ENCODE peak calls at places on chromosome 10, in ten cellular contexts. One of them, this sample, is unnamed.

GRCh38 chr10:77800738-77801266 is 125.8 kb downstream of the DLG5 start:
- DNase-seq in neural progenitor cell: no peak
- DNase-seq in BJ: no peak
- DNase-seq in lower lobe of right lung: peak
- DNase-seq in dorsolateral prefrontal cortex: no peak
- DNase-seq in GM12865: no peak
- DNase-seq in astrocyte of the spinal cord: no peak
- DNase-seq in HL-60: no peak
- DNase-seq in mucosa of descending colon: no peak
- DNase-seq in stomach: no peak
- DNase-seq in this sample: no peak

GRCh38 chr10:62814901-62815372 is 1.2 kb downstream of the EGR2 start:
- DNase-seq in neural progenitor cell: peak
- DNase-seq in BJ: no peak
- DNase-seq in lower lobe of right lung: peak
- DNase-seq in dorsolateral prefrontal cortex: peak
- DNase-seq in GM12865: no peak
- DNase-seq in astrocyte of the spinal cord: no peak
- DNase-seq in HL-60: no peak
- DNase-seq in mucosa of descending colon: peak
- DNase-seq in stomach: no peak
- DNase-seq in this sample: no peak

GRCh38 chr10:120927352-120927751 is 76.2 kb downstream of the WDR11 start:
- DNase-seq in neural progenitor cell: no peak
- DNase-seq in BJ: no peak
- DNase-seq in lower lobe of right lung: no peak
- DNase-seq in dorsolateral prefrontal cortex: no peak
- DNase-seq in GM12865: no peak
- DNase-seq in astrocyte of the spinal cord: no peak
- DNase-seq in HL-60: no peak
- DNase-seq in mucosa of descending colon: no peak
- DNase-seq in stomach: no peak
- DNase-seq in this sample: no peak

GRCh38 chr10:9608592-9608991 is 1409.1 kb upstream of the CELF2 start:
- DNase-seq in neural progenitor cell: no peak
- DNase-seq in BJ: no peak
- DNase-seq in lower lobe of right lung: no peak
- DNase-seq in dorsolateral prefrontal cortex: no peak
- DNase-seq in GM12865: no peak
- DNase-seq in astrocyte of the spinal cord: peak
- DNase-seq in HL-60: no peak
- DNase-seq in mucosa of descending colon: no peak
- DNase-seq in stomach: no peak
- DNase-seq in this sample: peak

GRCh38 chr10:110547139-110547761 is 20.2 kb upstream of the SMC3 start:
- DNase-seq in neural progenitor cell: peak
- DNase-seq in BJ: no peak
- DNase-seq in lower lobe of right lung: no peak
- DNase-seq in dorsolateral prefrontal cortex: no peak
- DNase-seq in GM12865: peak
- DNase-seq in astrocyte of the spinal cord: peak
- DNase-seq in HL-60: peak
- DNase-seq in mucosa of descending colon: no peak
- DNase-seq in stomach: no peak
- DNase-seq in this sample: peak

GRCh38 chr10:101011517-101012423 is 12.2 kb downstream of the LZTS2 start:
- DNase-seq in neural progenitor cell: peak
- DNase-seq in BJ: no peak
- DNase-seq in lower lobe of right lung: no peak
- DNase-seq in dorsolateral prefrontal cortex: no peak
- DNase-seq in GM12865: no peak
- DNase-seq in astrocyte of the spinal cord: no peak
- DNase-seq in HL-60: no peak
- DNase-seq in mucosa of descending colon: no peak
- DNase-seq in stomach: peak
- DNase-seq in this sample: no peak

GRCh38 chr10:34911661-34912205 is 96.6 kb upstream of the PARD3 start:
- DNase-seq in neural progenitor cell: no peak
- DNase-seq in BJ: no peak
- DNase-seq in lower lobe of right lung: no peak
- DNase-seq in dorsolateral prefrontal cortex: no peak
- DNase-seq in GM12865: no peak
- DNase-seq in astrocyte of the spinal cord: no peak
- DNase-seq in HL-60: no peak
- DNase-seq in mucosa of descending colon: no peak
- DNase-seq in stomach: no peak
- DNase-seq in this sample: no peak

GRCh38 chr10:71349401-71349800 is 30.3 kb downstream of the SLC29A3 start:
- DNase-seq in neural progenitor cell: no peak
- DNase-seq in BJ: no peak
- DNase-seq in lower lobe of right lung: no peak
- DNase-seq in dorsolateral prefrontal cortex: no peak
- DNase-seq in GM12865: no peak
- DNase-seq in astrocyte of the spinal cord: peak
- DNase-seq in HL-60: no peak
- DNase-seq in mucosa of descending colon: no peak
- DNase-seq in stomach: no peak
- DNase-seq in this sample: no peak

GRCh38 chr10:112275512-112276245 is 7.5 kb upstream of the TECTB start:
- DNase-seq in neural progenitor cell: no peak
- DNase-seq in BJ: no peak
- DNase-seq in lower lobe of right lung: no peak
- DNase-seq in dorsolateral prefrontal cortex: no peak
- DNase-seq in GM12865: no peak
- DNase-seq in astrocyte of the spinal cord: no peak
- DNase-seq in HL-60: no peak
- DNase-seq in mucosa of descending colon: no peak
- DNase-seq in stomach: no peak
- DNase-seq in this sample: no peak

GRCh38 chr10:46544989-46545791 is 11.3 kb downstream of the GPRIN2 start:
- DNase-seq in neural progenitor cell: peak
- DNase-seq in BJ: no peak
- DNase-seq in lower lobe of right lung: peak
- DNase-seq in dorsolateral prefrontal cortex: peak
- DNase-seq in GM12865: no peak
- DNase-seq in astrocyte of the spinal cord: no peak
- DNase-seq in HL-60: peak
- DNase-seq in mucosa of descending colon: peak
- DNase-seq in stomach: peak
- DNase-seq in this sample: peak

DNA sequence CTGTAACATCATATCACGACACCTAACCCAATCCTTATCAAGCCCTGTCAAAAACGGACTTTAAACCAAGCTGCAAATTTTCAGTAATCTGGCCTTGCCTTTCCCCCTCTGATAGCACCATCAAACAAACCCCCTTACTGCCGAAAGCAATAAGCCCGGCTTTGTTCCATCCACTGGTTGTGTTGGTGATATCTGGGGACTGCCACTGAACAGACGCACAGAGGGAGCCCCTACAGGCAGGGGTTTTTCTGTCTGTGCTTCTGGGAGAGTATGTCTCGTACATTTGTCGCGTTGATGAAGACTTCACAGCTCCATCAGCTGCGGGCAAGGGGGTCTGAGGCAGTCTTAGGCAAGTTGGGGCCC is 550 bp upstream of the PLAU start:
- DNase-seq in neural progenitor cell: peak
- DNase-seq in BJ: no peak
- DNase-seq in lower lobe of right lung: no peak
- DNase-seq in dorsolateral prefrontal cortex: no peak
- DNase-seq in GM12865: no peak
- DNase-seq in astrocyte of the spinal cord: peak
- DNase-seq in HL-60: peak
- DNase-seq in mucosa of descending colon: no peak
- DNase-seq in stomach: no peak
- DNase-seq in this sample: no peak
- TF ChIP-seq CTCF in neural progenitor cell: peak
- TF ChIP-seq CTCF in BJ: no peak
- TF ChIP-seq CTCF in lower lobe of right lung: no peak
- TF ChIP-seq CTCF in dorsolateral prefrontal cortex: no peak
- TF ChIP-seq CTCF in GM12865: no peak
- TF ChIP-seq CTCF in astrocyte of the spinal cord: peak
- TF ChIP-seq CTCF in HL-60: no peak
- TF ChIP-seq CTCF in mucosa of descending colon: no peak
- TF ChIP-seq CTCF in stomach: no peak
- TF ChIP-seq CTCF in this sample: no peak

DNA sequence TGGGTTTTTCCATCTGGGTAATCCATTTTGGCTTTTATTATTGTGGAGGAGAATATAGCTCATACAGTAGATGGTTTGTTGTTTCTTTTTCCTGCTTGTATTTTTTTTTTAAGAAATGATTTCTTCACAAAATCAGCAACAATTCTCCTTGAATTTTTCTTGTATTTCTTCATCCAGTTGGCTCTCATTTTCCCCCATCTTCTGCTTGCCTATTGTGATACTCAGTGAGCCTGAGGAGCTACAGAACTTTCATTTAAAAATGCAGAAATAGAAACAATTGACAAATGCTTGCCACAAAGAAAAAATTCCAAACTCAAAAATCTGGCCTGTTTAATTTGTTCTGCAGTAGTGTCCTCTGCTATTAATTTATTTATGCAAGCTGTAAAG is 90.4 kb upstream of the OIT3 start:
- DNase-seq in neural progenitor cell: no peak
- DNase-seq in BJ: no peak
- DNase-seq in lower lobe of right lung: no peak
- DNase-seq in dorsolateral prefrontal cortex: no peak
- DNase-seq in GM12865: no peak
- DNase-seq in astrocyte of the spinal cord: no peak
- DNase-seq in HL-60: no peak
- DNase-seq in mucosa of descending colon: no peak
- DNase-seq in stomach: no peak
- DNase-seq in this sample: peak
- H3K4me3 ChIP-seq in neural progenitor cell: no peak
- H3K4me3 ChIP-seq in BJ: no peak
- H3K4me3 ChIP-seq in lower lobe of right lung: no peak
- H3K4me3 ChIP-seq in dorsolateral prefrontal cortex: no peak
- H3K4me3 ChIP-seq in GM12865: no peak
- H3K4me3 ChIP-seq in astrocyte of the spinal cord: no peak
- H3K4me3 ChIP-seq in HL-60: no peak
- H3K4me3 ChIP-seq in mucosa of descending colon: no peak
- H3K4me3 ChIP-seq in stomach: no peak
- H3K4me3 ChIP-seq in this sample: peak

GRCh38 chr10:127948791-127949190 is 41.9 kb downstream of the PTPRE start:
- DNase-seq in neural progenitor cell: no peak
- DNase-seq in BJ: no peak
- DNase-seq in lower lobe of right lung: no peak
- DNase-seq in dorsolateral prefrontal cortex: no peak
- DNase-seq in GM12865: no peak
- DNase-seq in astrocyte of the spinal cord: no peak
- DNase-seq in HL-60: no peak
- DNase-seq in mucosa of descending colon: no peak
- DNase-seq in stomach: no peak
- DNase-seq in this sample: no peak

GRCh38 chr10:127949831-127950230 is 42.9 kb downstream of the PTPRE start:
- DNase-seq in neural progenitor cell: no peak
- DNase-seq in BJ: no peak
- DNase-seq in lower lobe of right lung: no peak
- DNase-seq in dorsolateral prefrontal cortex: no peak
- DNase-seq in GM12865: no peak
- DNase-seq in astrocyte of the spinal cord: no peak
- DNase-seq in HL-60: no peak
- DNase-seq in mucosa of descending colon: no peak
- DNase-seq in stomach: no peak
- DNase-seq in this sample: no peak

GRCh38 chr10:127952575-127952869 is 45.6 kb downstream of the PTPRE start:
- DNase-seq in neural progenitor cell: no peak
- DNase-seq in BJ: no peak
- DNase-seq in lower lobe of right lung: no peak
- DNase-seq in dorsolateral prefrontal cortex: no peak
- DNase-seq in GM12865: no peak
- DNase-seq in astrocyte of the spinal cord: no peak
- DNase-seq in HL-60: no peak
- DNase-seq in mucosa of descending colon: no peak
- DNase-seq in stomach: no peak
- DNase-seq in this sample: no peak

GRCh38 chr10:127952918-127953317 is 46.0 kb downstream of the PTPRE start:
- DNase-seq in neural progenitor cell: no peak
- DNase-seq in BJ: no peak
- DNase-seq in lower lobe of right lung: no peak
- DNase-seq in dorsolateral prefrontal cortex: no peak
- DNase-seq in GM12865: no peak
- DNase-seq in astrocyte of the spinal cord: no peak
- DNase-seq in HL-60: no peak
- DNase-seq in mucosa of descending colon: no peak
- DNase-seq in stomach: no peak
- DNase-seq in this sample: no peak

GRCh38 chr10:127951861-127952574 is 45.1 kb downstream of the PTPRE start:
- DNase-seq in neural progenitor cell: no peak
- DNase-seq in BJ: no peak
- DNase-seq in lower lobe of right lung: no peak
- DNase-seq in dorsolateral prefrontal cortex: no peak
- DNase-seq in GM12865: no peak
- DNase-seq in astrocyte of the spinal cord: no peak
- DNase-seq in HL-60: no peak
- DNase-seq in mucosa of descending colon: no peak
- DNase-seq in stomach: no peak
- DNase-seq in this sample: no peak
- TF ChIP-seq CTCF in neural progenitor cell: no peak
- TF ChIP-seq CTCF in BJ: no peak
- TF ChIP-seq CTCF in lower lobe of right lung: no peak
- TF ChIP-seq CTCF in dorsolateral prefrontal cortex: no peak
- TF ChIP-seq CTCF in GM12865: no peak
- TF ChIP-seq CTCF in astrocyte of the spinal cord: no peak
- TF ChIP-seq CTCF in HL-60: no peak
- TF ChIP-seq CTCF in mucosa of descending colon: no peak
- TF ChIP-seq CTCF in stomach: no peak
- TF ChIP-seq CTCF in this sample: no peak

GRCh38 chr10:132413226-132414205 is 16.5 kb downstream of the PWWP2B start:
- DNase-seq in neural progenitor cell: no peak
- DNase-seq in BJ: no peak
- DNase-seq in lower lobe of right lung: peak
- DNase-seq in dorsolateral prefrontal cortex: no peak
- DNase-seq in GM12865: no peak
- DNase-seq in astrocyte of the spinal cord: no peak
- DNase-seq in HL-60: no peak
- DNase-seq in mucosa of descending colon: peak
- DNase-seq in stomach: no peak
- DNase-seq in this sample: no peak
- H3K4me3 ChIP-seq in neural progenitor cell: no peak
- H3K4me3 ChIP-seq in BJ: no peak
- H3K4me3 ChIP-seq in lower lobe of right lung: no peak
- H3K4me3 ChIP-seq in dorsolateral prefrontal cortex: no peak
- H3K4me3 ChIP-seq in GM12865: no peak
- H3K4me3 ChIP-seq in astrocyte of the spinal cord: no peak
- H3K4me3 ChIP-seq in HL-60: no peak
- H3K4me3 ChIP-seq in mucosa of descending colon: no peak
- H3K4me3 ChIP-seq in stomach: no peak
- H3K4me3 ChIP-seq in this sample: no peak

This sample was measured in fibroblast of pulmonary artery.